ENCODE peak calls at places on chromosome 5, in five cellular contexts. W, Q, S, L and R are unnamed samples.

GRCh38 chr5:6733411-6734242 is 20.4 kb downstream of the TENT4A start:
- DNase-seq in W (no peak), Q (no peak), S (no peak), L (no peak), R (no peak)

GRCh38 chr5:38940230-38940858 is 94.5 kb downstream of the OSMR start:
- DNase-seq in W (no peak), Q (no peak), S (no peak), L (no peak), R (no peak)

GRCh38 chr5:65721775-65722574 is at the start of the genes NLN and SGTB:
- DNase-seq in W (peak), Q (peak), S (peak), L (peak), R (peak)

GRCh38 chr5:90967443-90967842 is 408.8 kb downstream of the ADGRV1 start:
- DNase-seq in W (no peak), Q (no peak), S (no peak), L (no peak), R (no peak)

GRCh38 chr5:17217421-17218352 is at the start of gene BASP1:
- DNase-seq in W (peak), Q (peak), S (peak), L (peak), R (no peak)

GRCh38 chr5:137738947-137739346 is 3.1 kb upstream of the KLHL3 start:
- DNase-seq in W (no peak), Q (no peak), S (no peak), L (no peak), R (no peak)

GRCh38 chr5:101675510-101675909 is 620.6 kb downstream of the SLCO4C1 start:
- DNase-seq in W (no peak), Q (no peak), S (no peak), L (no peak), R (no peak)

GRCh38 chr5:159262472-159262858 is 625 bp upstream of the UBLCP1 start:
- DNase-seq in W (no peak), Q (no peak), S (no peak), L (peak), R (no peak)

GRCh38 chr5:1343931-1344901 is 683 bp downstream of the CLPTM1L start:
- DNase-seq in W (peak), Q (peak), S (no peak), L (peak), R (no peak)

GRCh38 chr5:50720061-50720460 is 53.6 kb downstream of the PARP8 start:
- DNase-seq in W (no peak), Q (no peak), S (no peak), L (no peak), R (no peak)

GRCh38 chr5:120252839-120253238 is 211.3 kb upstream of the PRR16 start:
- DNase-seq in W (peak), Q (no peak), S (no peak), L (no peak), R (no peak)

GRCh38 chr5:115859378-115859777 is 17.6 kb downstream of the AP3S1 start:
- DNase-seq in W (no peak), Q (no peak), S (no peak), L (no peak), R (no peak)

GRCh38 chr5:10229306-10230048 is 20.2 kb downstream of the ATPSCKMT start:
- DNase-seq in W (peak), Q (no peak), S (no peak), L (no peak), R (no peak)

GRCh38 chr5:170218730-170219129 is 14.1 kb upstream of the C5orf58 start:
- DNase-seq in W (no peak), Q (no peak), S (no peak), L (no peak), R (no peak)

GRCh38 chr5:142866563-142867275 is 96.5 kb downstream of the ARHGAP26 start:
- DNase-seq in W (peak), Q (peak), S (no peak), L (peak), R (no peak)

GRCh38 chr5:153489611-153490010 is 859 bp upstream of the GRIA1 start:
- DNase-seq in W (peak), Q (no peak), S (no peak), L (peak), R (no peak)

GRCh38 chr5:136212252-136212721 is 19.3 kb upstream of the SMIM32 start:
- DNase-seq in W (no peak), Q (peak), S (no peak), L (peak), R (no peak)

GRCh38 chr5:80284720-80285119 is 28.9 kb upstream of the SERINC5 start:
- DNase-seq in W (no peak), Q (peak), S (no peak), L (no peak), R (no peak)

GRCh38 chr5:165565921-165566320 is 2060.5 kb downstream of the MAT2B start:
- DNase-seq in W (no peak), Q (no peak), S (no peak), L (no peak), R (no peak)

GRCh38 chr5:139022528-139022927 is 147.4 kb upstream of the LRRTM2 start:
- DNase-seq in W (peak), Q (no peak), S (no peak), L (peak), R (no peak)

GRCh38 chr5:132070460-132071337 is 2.9 kb upstream of the CSF2 start:
- DNase-seq in W (no peak), Q (peak), S (no peak), L (no peak), R (no peak)

GRCh38 chr5:111748304-111748763 is 8.7 kb downstream of the NREP start:
- DNase-seq in W (peak), Q (no peak), S (no peak), L (peak), R (no peak)

GRCh38 chr5:72600401-72600981 is 93.3 kb upstream of the ZNF366 start:
- DNase-seq in W (peak), Q (no peak), S (no peak), L (peak), R (no peak)